ENCODE peak calls at places on chromosomes 1 and 21, in six cellular contexts. One of them, this sample, is unnamed.

GRCh38 chr1:224763126-224763764 is 147.1 kb downstream of the CNIH3 start:
- DNase-seq in thyroid gland: no peak
- DNase-seq in GM10248: no peak
- DNase-seq in body of pancreas: no peak
- DNase-seq in fibroblast of mammary gland: no peak
- DNase-seq in cardiac fibroblast: peak
- DNase-seq in this sample: no peak

GRCh38 chr1:223654083-223654482 is 11.4 kb downstream of the CAPN8 start:
- DNase-seq in fibroblast of mammary gland: no peak
- DNase-seq in thyroid gland: no peak
- DNase-seq in cardiac fibroblast: no peak
- DNase-seq in body of pancreas: no peak
- DNase-seq in GM10248: no peak
- DNase-seq in this sample: no peak

GRCh38 chr1:39981957-39982356 is 27.0 kb downstream of the MFSD2A start:
- DNase-seq in cardiac fibroblast: peak
- DNase-seq in thyroid gland: no peak
- DNase-seq in body of pancreas: no peak
- DNase-seq in GM10248: no peak
- DNase-seq in fibroblast of mammary gland: peak
- DNase-seq in this sample: peak

GRCh38 chr1:178724734-178725602 is at the start of gene RALGPS2:
- DNase-seq in body of pancreas: peak
- DNase-seq in GM10248: peak
- DNase-seq in fibroblast of mammary gland: peak
- DNase-seq in thyroid gland: peak
- DNase-seq in cardiac fibroblast: peak
- DNase-seq in this sample: no peak

GRCh38 chr1:98051065-98051675 is 130.3 kb upstream of the DPYD start:
- DNase-seq in GM10248: peak
- DNase-seq in fibroblast of mammary gland: peak
- DNase-seq in body of pancreas: peak
- DNase-seq in cardiac fibroblast: peak
- DNase-seq in thyroid gland: peak
- DNase-seq in this sample: peak

GRCh38 chr21:44293551-44294231 is 6.2 kb upstream of the PFKL start:
- DNase-seq in thyroid gland: no peak
- DNase-seq in body of pancreas: no peak
- DNase-seq in cardiac fibroblast: no peak
- DNase-seq in GM10248: no peak
- DNase-seq in fibroblast of mammary gland: no peak
- DNase-seq in this sample: no peak

GRCh38 chr1:151199860-151200581 is 1.7 kb downstream of the PIP5K1A start:
- DNase-seq in thyroid gland: no peak
- DNase-seq in body of pancreas: no peak
- DNase-seq in GM10248: no peak
- DNase-seq in cardiac fibroblast: peak
- DNase-seq in fibroblast of mammary gland: peak
- DNase-seq in this sample: no peak

GRCh38 chr1:85449356-85449755 is 15.6 kb downstream of the DDAH1 start:
- DNase-seq in cardiac fibroblast: no peak
- DNase-seq in thyroid gland: no peak
- DNase-seq in GM10248: no peak
- DNase-seq in body of pancreas: no peak
- DNase-seq in fibroblast of mammary gland: no peak
- DNase-seq in this sample: no peak

GRCh38 chr1:247286134-247286670 is 30.3 kb downstream of the VN1R5 start:
- DNase-seq in body of pancreas: no peak
- DNase-seq in cardiac fibroblast: no peak
- DNase-seq in fibroblast of mammary gland: no peak
- DNase-seq in GM10248: no peak
- DNase-seq in thyroid gland: no peak
- DNase-seq in this sample: no peak

GRCh38 chr1:151533870-151534269 is 6.2 kb upstream of the TUFT1 start:
- DNase-seq in body of pancreas: no peak
- DNase-seq in cardiac fibroblast: no peak
- DNase-seq in GM10248: no peak
- DNase-seq in fibroblast of mammary gland: no peak
- DNase-seq in thyroid gland: peak
- DNase-seq in this sample: no peak

GRCh38 chr1:228980232-228980969 is 245.1 kb downstream of the RHOU start:
- DNase-seq in fibroblast of mammary gland: no peak
- DNase-seq in body of pancreas: no peak
- DNase-seq in thyroid gland: no peak
- DNase-seq in GM10248: no peak
- DNase-seq in cardiac fibroblast: no peak
- DNase-seq in this sample: no peak

GRCh38 chr1:54367613-54368012 is 38.6 kb downstream of the SSBP3 start:
- DNase-seq in thyroid gland: no peak
- DNase-seq in fibroblast of mammary gland: no peak
- DNase-seq in body of pancreas: no peak
- DNase-seq in cardiac fibroblast: no peak
- DNase-seq in GM10248: no peak
- DNase-seq in this sample: no peak

GRCh38 chr21:28627261-28627660 is 365.4 kb downstream of the LTN1 start:
- DNase-seq in thyroid gland: no peak
- DNase-seq in cardiac fibroblast: no peak
- DNase-seq in GM10248: no peak
- DNase-seq in body of pancreas: no peak
- DNase-seq in fibroblast of mammary gland: peak
- DNase-seq in this sample: no peak

GRCh38 chr1:47763456-47764171 is 233.6 kb downstream of the TRABD2B start:
- DNase-seq in fibroblast of mammary gland: no peak
- DNase-seq in cardiac fibroblast: no peak
- DNase-seq in body of pancreas: no peak
- DNase-seq in GM10248: no peak
- DNase-seq in thyroid gland: no peak
- DNase-seq in this sample: peak

GRCh38 chr1:163278602-163279001 is 43.2 kb upstream of the NUF2 start:
- DNase-seq in body of pancreas: no peak
- DNase-seq in thyroid gland: no peak
- DNase-seq in fibroblast of mammary gland: no peak
- DNase-seq in cardiac fibroblast: no peak
- DNase-seq in GM10248: no peak
- DNase-seq in this sample: no peak

GRCh38 chr1:65395887-65396612 is 24.4 kb upstream of the LEPR start:
- DNase-seq in cardiac fibroblast: peak
- DNase-seq in fibroblast of mammary gland: peak
- DNase-seq in GM10248: no peak
- DNase-seq in body of pancreas: no peak
- DNase-seq in thyroid gland: no peak
- DNase-seq in this sample: no peak

GRCh38 chr1:220914283-220915116 is 35.3 kb downstream of the HLX start:
- DNase-seq in cardiac fibroblast: no peak
- DNase-seq in GM10248: no peak
- DNase-seq in thyroid gland: no peak
- DNase-seq in fibroblast of mammary gland: peak
- DNase-seq in body of pancreas: no peak
- DNase-seq in this sample: no peak

GRCh38 chr1:119899321-119899720 is 3.0 kb upstream of the ADAM30 start:
- DNase-seq in GM10248: no peak
- DNase-seq in thyroid gland: no peak
- DNase-seq in fibroblast of mammary gland: no peak
- DNase-seq in body of pancreas: no peak
- DNase-seq in cardiac fibroblast: no peak
- DNase-seq in this sample: no peak

GRCh38 chr1:119906927-119907652 is 10.8 kb upstream of the ADAM30 start:
- DNase-seq in fibroblast of mammary gland: no peak
- DNase-seq in GM10248: no peak
- DNase-seq in cardiac fibroblast: no peak
- DNase-seq in body of pancreas: no peak
- DNase-seq in thyroid gland: no peak
- DNase-seq in this sample: no peak

GRCh38 chr1:119903443-119903835 is 7.1 kb upstream of the ADAM30 start:
- DNase-seq in fibroblast of mammary gland: peak
- DNase-seq in body of pancreas: no peak
- DNase-seq in GM10248: no peak
- DNase-seq in cardiac fibroblast: no peak
- DNase-seq in thyroid gland: no peak
- DNase-seq in this sample: no peak

GRCh38 chr1:119898520-119898919 is 2.2 kb upstream of the ADAM30 start:
- DNase-seq in GM10248: no peak
- DNase-seq in thyroid gland: no peak
- DNase-seq in fibroblast of mammary gland: no peak
- DNase-seq in body of pancreas: no peak
- DNase-seq in cardiac fibroblast: no peak
- DNase-seq in this sample: no peak

DNA sequence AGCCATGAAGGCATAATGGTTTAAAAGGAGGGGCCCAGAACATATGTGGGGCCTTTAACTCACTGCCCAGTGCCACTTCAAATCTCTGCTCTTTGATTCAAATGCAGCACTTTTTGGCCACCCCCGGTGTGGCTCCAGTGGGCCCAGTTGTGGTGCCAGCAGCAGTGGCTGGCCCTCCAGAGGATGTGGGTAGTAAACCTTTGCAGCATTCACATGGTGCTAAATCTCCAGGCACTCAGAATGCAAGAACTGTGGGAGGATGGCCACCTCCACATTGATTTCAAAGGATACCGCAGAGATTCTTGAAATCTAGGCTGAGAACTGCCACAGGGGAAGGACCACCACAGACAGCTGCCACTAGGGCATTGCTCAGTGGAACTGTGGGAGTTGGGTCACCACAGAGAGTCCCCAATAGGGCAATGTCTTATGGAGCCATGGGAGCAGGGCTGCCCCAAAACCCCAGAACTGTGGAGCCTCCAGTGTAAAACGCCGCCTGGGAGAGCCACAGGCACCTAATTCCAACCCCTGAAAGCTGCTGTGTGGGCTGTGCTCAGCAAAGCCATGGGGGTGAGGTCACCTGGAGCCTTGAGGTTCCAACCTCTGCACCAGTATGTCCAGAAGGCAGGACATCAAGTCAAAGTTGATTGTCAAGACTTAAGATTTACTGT is 6.6 kb upstream of the ADAM30 start:
- DNase-seq in GM10248: no peak
- DNase-seq in cardiac fibroblast: no peak
- DNase-seq in fibroblast of mammary gland: no peak
- DNase-seq in body of pancreas: no peak
- DNase-seq in thyroid gland: no peak
- DNase-seq in this sample: no peak
- TF ChIP-seq CTCF in GM10248: no peak
- TF ChIP-seq CTCF in cardiac fibroblast: no peak
- TF ChIP-seq CTCF in fibroblast of mammary gland: no peak
- TF ChIP-seq CTCF in body of pancreas: no peak
- TF ChIP-seq CTCF in thyroid gland: no peak
- TF ChIP-seq CTCF in this sample: no peak

DNA sequence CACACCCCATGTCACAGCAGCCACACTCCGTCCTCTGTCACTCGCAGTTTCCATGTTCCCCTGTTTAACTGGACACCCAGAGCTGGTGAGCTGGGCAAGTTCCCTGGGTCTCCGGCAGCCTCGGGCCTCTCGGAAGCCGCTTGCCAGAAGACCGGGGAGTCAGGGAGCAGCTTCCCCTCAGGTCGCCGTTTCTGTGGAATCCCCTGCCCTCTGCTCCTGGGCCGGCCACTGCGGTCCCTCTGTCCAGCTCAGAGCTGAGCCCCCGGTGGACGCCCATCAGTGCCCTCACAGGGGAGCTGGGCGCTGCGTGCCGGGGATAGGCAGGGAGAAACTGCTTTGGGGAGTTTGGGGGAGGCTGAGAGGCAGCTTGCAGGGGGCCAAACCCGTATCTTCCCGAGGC is 37.7 kb downstream of the KCNAB2 start:
- DNase-seq in thyroid gland: no peak
- DNase-seq in body of pancreas: no peak
- DNase-seq in cardiac fibroblast: no peak
- DNase-seq in fibroblast of mammary gland: no peak
- DNase-seq in GM10248: no peak
- DNase-seq in this sample: no peak
- TF ChIP-seq CTCF in thyroid gland: no peak
- TF ChIP-seq CTCF in body of pancreas: no peak
- TF ChIP-seq CTCF in cardiac fibroblast: no peak
- TF ChIP-seq CTCF in fibroblast of mammary gland: no peak
- TF ChIP-seq CTCF in GM10248: no peak
- TF ChIP-seq CTCF in this sample: no peak

GRCh38 chr21:45700461-45700860 is 56.9 kb downstream of the PCBP3 start:
- DNase-seq in thyroid gland: no peak
- DNase-seq in body of pancreas: no peak
- DNase-seq in fibroblast of mammary gland: no peak
- DNase-seq in GM10248: no peak
- DNase-seq in cardiac fibroblast: no peak
- DNase-seq in this sample: no peak

GRCh38 chr21:45709127-45709526 is 65.6 kb downstream of the PCBP3 start:
- DNase-seq in fibroblast of mammary gland: peak
- DNase-seq in body of pancreas: no peak
- DNase-seq in GM10248: no peak
- DNase-seq in thyroid gland: no peak
- DNase-seq in cardiac fibroblast: peak
- DNase-seq in this sample: no peak

GRCh38 chr21:45709696-45710268 is 66.3 kb downstream of the PCBP3 start:
- DNase-seq in cardiac fibroblast: no peak
- DNase-seq in GM10248: no peak
- DNase-seq in body of pancreas: no peak
- DNase-seq in thyroid gland: no peak
- DNase-seq in fibroblast of mammary gland: no peak
- DNase-seq in this sample: no peak

GRCh38 chr21:45704311-45705108 is 61.0 kb downstream of the PCBP3 start:
- DNase-seq in body of pancreas: no peak
- DNase-seq in cardiac fibroblast: no peak
- DNase-seq in fibroblast of mammary gland: no peak
- DNase-seq in GM10248: no peak
- DNase-seq in thyroid gland: no peak
- DNase-seq in this sample: no peak

DNA sequence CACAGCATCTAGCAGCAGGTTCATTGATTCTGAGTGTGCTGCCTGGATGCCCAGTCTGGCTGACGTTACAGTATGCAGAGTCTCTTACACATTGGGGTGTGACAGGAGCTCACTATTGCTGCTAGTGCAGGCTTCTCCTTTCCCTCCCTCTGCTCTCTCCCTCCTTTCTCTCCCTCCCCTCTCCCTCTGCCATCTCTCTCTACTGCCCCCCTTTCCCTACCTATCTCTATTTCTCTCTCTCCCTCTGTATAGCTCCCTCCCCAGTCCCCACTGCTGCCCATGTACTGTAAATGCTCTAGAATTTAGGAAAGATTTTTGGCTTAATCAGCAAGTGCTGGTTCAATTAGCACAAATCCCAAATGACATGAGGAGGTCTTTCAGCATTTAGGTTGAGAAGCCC is 62.8 kb downstream of the PCBP3 start:
- DNase-seq in body of pancreas: no peak
- DNase-seq in fibroblast of mammary gland: no peak
- DNase-seq in thyroid gland: no peak
- DNase-seq in GM10248: no peak
- DNase-seq in cardiac fibroblast: no peak
- DNase-seq in this sample: no peak
- TF ChIP-seq CTCF in body of pancreas: no peak
- TF ChIP-seq CTCF in fibroblast of mammary gland: no peak
- TF ChIP-seq CTCF in thyroid gland: no peak
- TF ChIP-seq CTCF in GM10248: no peak
- TF ChIP-seq CTCF in cardiac fibroblast: no peak
- TF ChIP-seq CTCF in this sample: no peak

DNA sequence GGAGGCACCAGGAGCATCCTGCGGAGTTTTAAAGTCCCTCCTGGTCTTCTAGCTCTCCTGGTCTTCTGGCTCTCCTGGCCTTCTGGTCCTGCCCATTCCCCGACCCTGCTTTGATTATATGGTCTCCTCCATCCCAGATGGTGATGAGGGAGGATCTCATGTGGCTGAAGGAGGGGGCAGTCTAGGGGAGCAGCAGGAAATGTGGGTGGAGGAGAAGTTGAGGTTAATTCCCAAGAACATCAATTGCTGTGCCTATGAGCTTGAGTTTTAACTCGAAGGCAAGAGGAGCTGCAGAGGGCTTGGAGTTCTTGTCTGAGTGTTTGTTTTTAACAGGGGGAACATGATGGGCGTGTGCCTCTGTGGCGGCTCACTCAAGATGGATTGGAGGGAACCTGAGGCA is 408.8 kb downstream of the MATN1 start:
- DNase-seq in body of pancreas: no peak
- DNase-seq in cardiac fibroblast: no peak
- DNase-seq in fibroblast of mammary gland: no peak
- DNase-seq in thyroid gland: no peak
- DNase-seq in GM10248: no peak
- DNase-seq in this sample: no peak
- TF ChIP-seq CTCF in body of pancreas: no peak
- TF ChIP-seq CTCF in cardiac fibroblast: no peak
- TF ChIP-seq CTCF in fibroblast of mammary gland: no peak
- TF ChIP-seq CTCF in thyroid gland: no peak
- TF ChIP-seq CTCF in GM10248: no peak
- TF ChIP-seq CTCF in this sample: no peak

This sample was measured in breast epithelium.